ENCODE peak calls at places on chromosome 14, in seven cellular contexts. Y is cardiac septum; K is HS-27A; H is stimulated activated CD4-positive, alpha-beta T cell treated with anti-CD3 and anti-CD28 coated beads, TNF-alpha, amount 100 ng/mL, for 48 hours; O is IMR-90; T is stimulated activated naive CD4-positive, alpha-beta T cell; V is foreskin melanocyte. N is an unnamed sample.

GRCh38 chr14:77375973-77376372 is 921 bp downstream of the TMED8 start:
- DNase-seq in Y (no peak), V (no peak), O (no peak), H (no peak), T (no peak), K (no peak), N (no peak)

GRCh38 chr14:55370883-55371455 is 40.7 kb downstream of the ATG14 start:
- DNase-seq in Y (no peak), O (no peak), T (no peak), H (no peak), V (no peak), K (no peak), N (no peak)

GRCh38 chr14:104844306-104845032 is 20.6 kb upstream of the CEP170B start:
- DNase-seq in O (no peak), K (no peak), V (no peak), H (no peak), T (no peak), Y (peak; percentile 61), N (no peak)

GRCh38 chr14:69654109-69654508 is 42.7 kb downstream of the SUSD6 start:
- DNase-seq in V (no peak), T (no peak), K (no peak), Y (no peak), H (no peak), O (no peak), N (no peak)

GRCh38 chr14:79597561-79597960 is 613.7 kb downstream of the DIO2 start:
- DNase-seq in H (no peak), V (no peak), O (peak; percentile 75), K (no peak), Y (no peak), T (no peak), N (no peak)

GRCh38 chr14:50410921-50411320 is 14.2 kb upstream of the CDKL1 start:
- DNase-seq in O (peak; percentile 85), T (no peak), K (no peak), Y (no peak), H (no peak), V (no peak), N (no peak)

GRCh38 chr14:85534435-85534834 is 4.5 kb downstream of the FLRT2 start:
- DNase-seq in Y (no peak), T (no peak), H (no peak), K (peak; percentile 17), O (peak; percentile 24), V (no peak), N (no peak)

GRCh38 chr14:28348797-28349196 is 417.8 kb upstream of the FOXG1 start:
- DNase-seq in H (no peak), Y (no peak), O (no peak), K (no peak), T (no peak), V (no peak), N (no peak)

GRCh38 chr14:63905370-63905769 is 52.6 kb downstream of the SYNE2 start:
- DNase-seq in T (no peak), K (no peak), H (no peak), O (no peak), V (no peak), Y (no peak), N (no peak)

GRCh38 chr14:50082784-50083466 is 33.4 kb downstream of the VCPKMT start:
- DNase-seq in T (peak; percentile 60), H (peak; percentile 77), V (no peak), K (no peak), Y (no peak), O (peak; percentile 86), N (no peak)

N was measured in T1000.